ENCODE peak calls at places on chromosomes 12 and 14, in seven cellular contexts. J is CD8-positive, alpha-beta T cell; R is ovary; X is endothelial cell of umbilical vein; E is esophagus squamous epithelium; V is heart right ventricle; G is brain microvascular endothelial cell. S is an unnamed sample. For H3K36me3, the result is how much of the 10 kb centered on the place peaks cover.

GRCh38 chr12:3885179-3886094 is 12.2 kb upstream of the PARP11 start:
- DNase-seq in J (peak), R (peak), X (peak), E (no peak), V (no peak), G (peak), S (peak)

GRCh38 chr12:29625359-29625953 is 128.0 kb upstream of the OVCH1 start:
- DNase-seq in J (no peak), R (no peak), X (no peak), E (no peak), V (no peak), G (no peak), S (no peak)

GRCh38 chr12:122064780-122065588 is 13.6 kb upstream of the MLXIP start:
- DNase-seq in J (no peak), R (peak), X (peak), E (no peak), V (peak), G (peak), S (peak)

GRCh38 chr12:18696971-18697602 is 40.7 kb downstream of the PLCZ1 start:
- DNase-seq in J (no peak), R (no peak), X (no peak), E (no peak), V (no peak), G (peak), S (peak)

GRCh38 chr12:131808744-131809371 is 19.3 kb upstream of the MMP17 start:
- DNase-seq in J (peak), R (no peak), X (no peak), E (no peak), V (peak), G (no peak), S (no peak)

GRCh38 chr12:55818140-55818728 is 393 bp downstream of the ORMDL2 start:
- DNase-seq in J (no peak), R (no peak), X (no peak), E (no peak), V (no peak), G (no peak), S (no peak)

GRCh38 chr12:51863921-51864700 is 15.6 kb upstream of the FIGNL2 start:
- DNase-seq in J (no peak), R (no peak), X (no peak), E (no peak), V (no peak), G (no peak), S (no peak)

GRCh38 chr12:57591567-57592325 is 754 bp downstream of the PIP4K2C start:
- DNase-seq in J (no peak), R (no peak), X (no peak), E (no peak), V (peak), G (no peak), S (peak)

GRCh38 chr12:1776139-1776975 is 44.0 kb upstream of the LRTM2 start:
- DNase-seq in J (no peak), R (no peak), X (no peak), E (no peak), V (no peak), G (peak), S (peak)

GRCh38 chr12:76470028-76470939 is 89.3 kb downstream of the OSBPL8 start:
- DNase-seq in J (no peak), R (no peak), X (peak), E (no peak), V (no peak), G (peak), S (peak)

GRCh38 chr14:61477845-61478438 is 156.6 kb downstream of the PRKCH start:
- DNase-seq in J (peak), R (no peak), X (peak), E (no peak), V (peak), G (peak), S (no peak)

GRCh38 chr14:74510955-74511354 is 17.4 kb downstream of the ISCA2 start:
- DNase-seq in J (no peak), R (no peak), X (peak), E (no peak), V (no peak), G (no peak), S (peak)

GRCh38 chr14:76267322-76268012 is 108.5 kb upstream of the ESRRB start:
- DNase-seq in J (no peak), R (peak), X (peak), E (no peak), V (peak), G (peak), S (peak)

GRCh38 chr14:85531141-85531593 is 1.2 kb downstream of the FLRT2 start:
- DNase-seq in J (no peak), R (peak), X (peak), E (no peak), V (peak), G (peak), S (peak)

GRCh38 chr14:104591506-104592291 is 12.1 kb downstream of the C14orf180 start:
- DNase-seq in J (no peak), R (no peak), X (no peak), E (no peak), V (peak), G (no peak), S (no peak)

GRCh38 chr12:49887536-49888401 is 15.9 kb downstream of the FAIM2 start:
- DNase-seq in J (no peak), R (no peak), X (no peak), E (no peak), V (no peak), G (no peak), S (no peak)

GRCh38 chr14:96261053-96261452 is 5.0 kb downstream of the BDKRB1 start:
- DNase-seq in J (no peak), R (no peak), X (no peak), E (no peak), V (no peak), G (no peak), S (no peak)

GRCh38 chr12:111444706-111445310 is 39.1 kb downstream of the SH2B3 start:
- DNase-seq in J (peak), R (no peak), X (no peak), E (peak), V (peak), G (no peak), S (no peak)

GRCh38 chr12:106227641-106228319 is 20.0 kb downstream of the CKAP4 start:
- DNase-seq in J (peak), R (no peak), X (no peak), E (no peak), V (no peak), G (no peak), S (peak)

GRCh38 chr14:90558041-90558982 is 161.5 kb downstream of the CALM1 start:
- DNase-seq in J (no peak), R (no peak), X (no peak), E (no peak), V (no peak), G (no peak), S (no peak)

GRCh38 chr14:70904376-70904775 is 2.9 kb upstream of the PCNX1 start:
- DNase-seq in J (no peak), R (no peak), X (no peak), E (no peak), V (no peak), G (no peak), S (no peak)

GRCh38 chr14:91127411-91127810 is 13.5 kb downstream of the DGLUCY start:
- DNase-seq in J (no peak), R (no peak), X (no peak), E (no peak), V (peak), G (no peak), S (peak)

GRCh38 chr12:114221976-114222630 is 183.8 kb downstream of the TBX5 start:
- DNase-seq in J (no peak), R (no peak), X (no peak), E (no peak), V (no peak), G (no peak), S (no peak)

GRCh38 chr12:120798696-120799095 is 73.1 kb downstream of the ACADS start:
- DNase-seq in J (no peak), R (no peak), X (no peak), E (no peak), V (no peak), G (no peak), S (no peak)

GRCh38 chr12:49198431-49199155 is 9.7 kb upstream of the TUBA1A start:
- DNase-seq in J (no peak), R (no peak), X (peak), E (no peak), V (peak), G (peak), S (peak)

GRCh38 chr14:21428930-21429329 is 27.0 kb downstream of the CHD8 start:
- DNase-seq in J (no peak), R (no peak), X (no peak), E (no peak), V (peak), G (no peak), S (no peak)

GRCh38 chr12:7937867-7938506 is 2.0 kb upstream of the SLC2A3 start:
- DNase-seq in J (no peak), R (no peak), X (peak), E (no peak), V (no peak), G (no peak), S (no peak)

GRCh38 chr12:24743891-24744793 is 204.8 kb downstream of the BCAT1 start:
- DNase-seq in J (no peak), R (no peak), X (no peak), E (no peak), V (no peak), G (no peak), S (no peak)

GRCh38 chr12:107539196-107539939 is 146.2 kb upstream of the PWP1 start:
- DNase-seq in J (no peak), R (no peak), X (no peak), E (no peak), V (no peak), G (no peak), S (no peak)

GRCh38 chr12:23361971-23362370 is 587.5 kb downstream of the SOX5 start:
- DNase-seq in J (no peak), R (no peak), X (no peak), E (no peak), V (no peak), G (no peak), S (no peak)

GRCh38 chr12:93164103-93164880 is 213.4 kb upstream of the NUDT4 start:
- DNase-seq in J (no peak), R (no peak), X (no peak), E (no peak), V (no peak), G (no peak), S (no peak)

GRCh38 chr12:59678759-59679411 is 83.1 kb downstream of the SLC16A7 start:
- DNase-seq in J (no peak), R (no peak), X (no peak), E (no peak), V (peak), G (no peak), S (no peak)

GRCh38 chr12:67999244-67999643 is 10.0 kb downstream of the IFNG-AS1 start:
- DNase-seq in J (no peak), R (no peak), X (no peak), E (no peak), V (no peak), G (no peak), S (no peak)

GRCh38 chr14:75715926-75716780 is 55.1 kb downstream of the TTLL5 start:
- DNase-seq in J (no peak), R (no peak), X (no peak), E (no peak), V (no peak), G (no peak), S (peak)

GRCh38 chr12:112924986-112925385 is 13.3 kb upstream of the OAS3 start:
- DNase-seq in J (no peak), R (no peak), X (no peak), E (no peak), V (no peak), G (no peak), S (no peak)

DNA sequence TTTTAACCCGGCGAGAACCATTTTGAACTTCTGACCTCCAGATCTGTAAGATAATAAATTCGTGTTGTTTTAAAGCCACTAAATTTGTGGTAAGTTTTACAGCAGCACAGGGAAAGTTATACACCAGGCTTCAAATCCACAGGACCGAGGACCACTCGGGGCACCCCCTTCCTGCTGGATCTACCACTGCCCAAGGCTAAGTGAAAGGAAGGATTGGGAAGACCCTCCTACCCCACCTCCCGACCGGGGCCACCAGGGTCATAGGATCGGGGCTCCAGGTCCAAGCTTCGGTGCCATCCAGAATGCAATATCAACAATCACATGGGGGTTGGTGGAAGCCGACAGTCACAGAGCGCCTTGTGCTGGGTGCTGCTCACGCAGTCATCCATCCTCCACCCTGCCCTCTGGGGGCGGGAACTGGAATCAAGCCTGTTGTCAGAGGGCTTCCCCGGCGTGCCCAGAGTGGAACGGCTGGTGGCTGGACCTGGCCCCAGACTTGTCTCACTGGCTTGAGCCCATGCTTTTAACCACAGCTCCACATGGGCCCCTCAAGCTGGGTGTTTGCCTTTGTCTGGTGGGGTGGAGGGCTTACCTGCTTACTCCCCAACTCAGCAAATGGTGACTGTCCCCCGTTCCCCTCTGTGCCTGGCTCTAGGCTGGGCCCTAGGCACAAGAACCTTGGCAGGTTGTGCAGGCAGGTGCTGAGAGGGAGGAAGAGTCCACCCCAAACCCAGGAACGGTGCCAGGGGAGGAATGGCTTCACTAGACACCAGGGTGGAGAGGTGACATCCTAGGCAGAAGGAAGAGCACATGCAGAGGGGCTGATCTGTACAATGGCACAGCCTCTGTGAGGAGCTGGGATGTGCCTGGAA is 180.3 kb upstream of the RTL1 start:
- DNase-seq in J (peak), R (no peak), X (no peak), E (no peak), V (peak), G (no peak), S (no peak)
- TF ChIP-seq CTCF in J (no peak), R (no peak), X (no peak), E (no peak), V (no peak), G (peak), S (peak)

DNA sequence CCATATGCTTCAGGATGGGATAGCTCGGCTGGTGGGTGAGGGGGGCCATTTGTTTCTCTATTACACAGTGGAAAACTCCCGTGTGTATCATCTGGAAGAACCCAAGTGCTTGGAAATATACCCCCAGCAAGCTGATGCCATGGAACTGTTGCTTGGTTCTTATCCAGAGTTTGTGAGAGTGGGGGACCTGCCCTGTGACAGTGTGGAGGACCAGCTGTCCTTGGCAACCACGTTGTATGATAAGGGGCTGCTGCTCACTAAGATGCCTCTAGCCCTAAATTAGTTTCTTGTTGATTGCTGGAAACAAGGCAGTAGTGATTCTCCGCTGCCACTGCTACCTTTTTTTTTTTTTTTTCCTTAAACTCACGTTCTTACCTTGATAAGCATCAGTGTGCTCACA is 1.9 kb downstream of the RIOX1 start:
- DNase-seq in J (no peak), R (no peak), X (no peak), E (no peak), V (no peak), G (no peak), S (no peak)
- H3K4me3 ChIP-seq in J (peak), R (no peak), X (no peak), E (peak), V (peak), G (no peak), S (no peak)

DNA sequence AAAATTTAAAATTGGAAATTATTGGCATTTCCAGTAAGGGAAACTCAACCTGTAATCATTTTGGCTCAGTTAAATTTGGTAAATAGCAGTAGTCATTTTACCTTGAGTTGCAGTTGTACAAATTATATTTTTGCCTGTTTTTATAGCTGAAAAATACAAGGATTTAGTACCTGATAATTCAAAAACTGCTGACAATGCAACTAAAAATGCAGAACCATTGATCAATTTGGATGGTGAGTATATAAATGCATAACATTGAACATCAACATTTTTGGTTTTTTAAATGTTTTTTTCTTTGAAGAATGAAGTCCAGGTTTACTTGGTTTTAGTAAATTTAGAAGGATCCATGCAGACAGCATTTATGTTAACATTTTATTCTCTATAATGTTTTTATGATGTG is 9.0 kb downstream of the RTRAF start:
- DNase-seq in J (no peak), R (no peak), X (no peak), E (no peak), V (no peak), G (no peak), S (no peak)
- H3K36me3 ChIP-seq in J (under half), R (under half), X (under half), E (half or more), V (under half), G (under half), S (under half)

DNA sequence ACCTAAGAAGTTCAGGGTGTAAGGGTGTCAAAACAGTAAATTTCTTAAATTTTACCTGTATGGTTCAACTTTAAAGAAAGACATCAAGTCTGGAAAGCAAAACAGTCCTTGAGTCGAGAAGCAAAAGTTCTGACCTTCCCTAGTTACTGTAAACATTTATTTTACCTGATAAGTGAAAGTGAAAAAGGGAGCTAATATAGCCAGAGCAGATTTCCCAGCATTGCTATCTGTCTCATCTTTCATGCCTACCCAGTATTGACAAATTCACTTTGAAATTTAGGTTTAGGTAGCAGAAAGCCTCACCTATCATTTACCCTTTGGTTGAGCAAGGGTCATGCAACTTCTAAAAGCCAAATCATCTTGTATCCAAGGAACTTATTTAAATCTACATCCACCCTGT is 24.5 kb downstream of the SLC38A4 start:
- DNase-seq in J (no peak), R (no peak), X (peak), E (no peak), V (no peak), G (no peak), S (no peak)
- TF ChIP-seq CTCF in J (no peak), R (no peak), X (no peak), E (no peak), V (no peak), G (no peak), S (no peak)

GRCh38 chr12:28253175-28253641 is 63.0 kb downstream of the CCDC91 start:
- DNase-seq in J (no peak), R (no peak), X (no peak), E (no peak), V (no peak), G (peak), S (peak)
- H3K4me3 ChIP-seq in J (no peak), R (no peak), X (no peak), E (no peak), V (no peak), G (peak), S (no peak)

GRCh38 chr14:52875707-52876106 is 75.1 kb downstream of the FERMT2 start:
- DNase-seq in J (no peak), R (no peak), X (no peak), E (no peak), V (no peak), G (no peak), S (no peak)

GRCh38 chr14:52873694-52874093 is 77.2 kb downstream of the FERMT2 start:
- DNase-seq in J (no peak), R (no peak), X (no peak), E (no peak), V (no peak), G (no peak), S (peak)

GRCh38 chr14:52871606-52872005 is 79.2 kb downstream of the FERMT2 start:
- DNase-seq in J (no peak), R (no peak), X (no peak), E (no peak), V (no peak), G (no peak), S (peak)

GRCh38 chr14:52874389-52874788 is 76.5 kb downstream of the FERMT2 start:
- DNase-seq in J (no peak), R (no peak), X (no peak), E (no peak), V (no peak), G (no peak), S (no peak)

GRCh38 chr14:52873096-52873495 is 77.8 kb downstream of the FERMT2 start:
- DNase-seq in J (no peak), R (no peak), X (no peak), E (no peak), V (no peak), G (no peak), S (no peak)
- H3K36me3 ChIP-seq in J (under half), R (under half), X (under half), E (under half), V (under half), G (half or more), S (under half)

S was measured in bronchial epithelial cell.